ENCODE peak calls at places on chromosomes 6 and 20, in five cellular contexts. E is DMS79; M is effector memory CD4-positive, alpha-beta T cell; V is A549; X is sciatic nerve. F is an unnamed sample.
A peak's percentile ranks its signal among the peaks of the same experiment; 100 is the strongest.

GRCh38 chr6:109922851-109923250 is 55.3 kb upstream of the GPR6 start:
- DNase-seq in V (no peak), M (no peak), E (no peak), X (no peak), F (no peak)

GRCh38 chr6:158863646-158864045 is 44.5 kb upstream of the EZR start:
- DNase-seq in E (no peak), V (no peak), M (no peak), X (no peak), F (no peak)

GRCh38 chr6:52953911-52954839 is 40.9 kb downstream of the GSTA4 start:
- DNase-seq in M (no peak), X (no peak), V (no peak), E (no peak), F (no peak)

GRCh38 chr20:8443464-8444072 is 311.5 kb downstream of the PLCB1 start:
- DNase-seq in E (no peak), M (no peak), V (no peak), X (no peak), F (no peak)

GRCh38 chr6:93779086-93779858 is 359.9 kb upstream of the EPHA7 start:
- DNase-seq in V (no peak), E (no peak), M (no peak), X (no peak), F (no peak)

GRCh38 chr6:36839819-36840379 is 655 bp upstream of the CPNE5 start:
- DNase-seq in E (no peak), X (peak; percentile 66), M (no peak), V (peak; percentile 15), F (no peak)

GRCh38 chr6:169950558-169950957 is 199.1 kb downstream of the ERMARD start:
- DNase-seq in V (no peak), M (no peak), E (no peak), X (no peak), F (peak; percentile 26)

GRCh38 chr6:12009180-12009748 is 2.8 kb upstream of the HIVEP1 start:
- DNase-seq in M (no peak), E (no peak), V (no peak), X (no peak), F (no peak)

GRCh38 chr6:149860513-149860833 is 3.7 kb downstream of the LRP11 start:
- DNase-seq in M (no peak), X (no peak), E (no peak), V (no peak), F (no peak)

GRCh38 chr6:24126586-24127192 is 674 bp downstream of the NRSN1 start:
- DNase-seq in V (peak; percentile 7), M (no peak), X (no peak), E (peak; percentile 26), F (no peak)

GRCh38 chr20:20711413-20711812 is 1.0 kb downstream of the RALGAPA2 start:
- DNase-seq in E (no peak), M (peak; percentile 0), X (no peak), V (no peak), F (no peak)

GRCh38 chr6:107293421-107293820 is 165.9 kb downstream of the PDSS2 start:
- DNase-seq in V (no peak), X (no peak), M (no peak), E (no peak), F (no peak)

GRCh38 chr20:41218466-41218865 is 81.1 kb downstream of the PLCG1 start:
- DNase-seq in M (no peak), E (no peak), X (no peak), V (no peak), F (no peak)

GRCh38 chr6:42217165-42217522 is 517 bp downstream of the MRPS10 start:
- DNase-seq in V (no peak), X (no peak), M (no peak), E (no peak), F (no peak)

GRCh38 chr6:64505312-64505711 is 869.7 kb downstream of the PHF3 start:
- DNase-seq in V (no peak), E (no peak), X (no peak), M (no peak), F (no peak)

GRCh38 chr6:146915671-146916127 is 288.5 kb upstream of the STXBP5 start:
- DNase-seq in X (no peak), V (no peak), M (no peak), E (no peak), F (no peak)

GRCh38 chr6:148824960-148825359 is 78.1 kb downstream of the UST start:
- DNase-seq in X (no peak), E (no peak), V (no peak), M (no peak), F (no peak)

GRCh38 chr20:10369723-10370090 is 64.3 kb downstream of the MKKS start:
- DNase-seq in V (peak; percentile 82), E (peak; percentile 12), X (no peak), M (no peak), F (no peak)

GRCh38 chr6:6712258-6712978 is 123.9 kb downstream of the LY86 start:
- DNase-seq in E (no peak), V (peak; percentile 60), M (no peak), X (no peak), F (no peak)

GRCh38 chr6:101806241-101806640 is 412.7 kb downstream of the GRIK2 start:
- DNase-seq in M (no peak), E (no peak), X (no peak), V (no peak), F (no peak)

GRCh38 chr6:108707328-108707976 is 140.8 kb upstream of the ARMC2 start:
- DNase-seq in M (no peak), X (no peak), E (no peak), V (no peak), F (no peak)

GRCh38 chr20:58251979-58252591 is 23.6 kb upstream of the ANKRD60 start:
- DNase-seq in E (no peak), V (peak; percentile 97), X (no peak), M (no peak), F (no peak)

GRCh38 chr20:45346851-45347250 is 1.4 kb downstream of the SDC4 start:
- DNase-seq in M (no peak), E (no peak), X (no peak), V (no peak), F (no peak)

GRCh38 chr6:159461266-159461665 is 231.8 kb downstream of the SOD2 start:
- DNase-seq in E (no peak), X (no peak), V (no peak), M (no peak), F (no peak)

GRCh38 chr20:63873477-63873971 is 8.5 kb downstream of the TPD52L2 start:
- DNase-seq in V (no peak), E (no peak), X (no peak), M (no peak), F (no peak)

GRCh38 chr20:43681468-43681942 is 14.6 kb downstream of the MYBL2 start:
- DNase-seq in M (no peak), E (peak; percentile 14), X (no peak), V (no peak), F (no peak)

GRCh38 chr20:56574531-56575142 is 41.6 kb downstream of the FAM209B start:
- DNase-seq in X (no peak), M (no peak), E (no peak), V (no peak), F (no peak)

GRCh38 chr6:169251822-169252804 is 1.5 kb downstream of the THBS2 start:
- DNase-seq in E (no peak), M (no peak), V (no peak), X (peak; percentile 55), F (no peak)

GRCh38 chr20:12406978-12407377 is 489.3 kb downstream of the BTBD3 start:
- DNase-seq in E (no peak), M (no peak), X (no peak), V (no peak), F (no peak)

GRCh38 chr20:3240776-3241363 is 1.9 kb upstream of the SLC4A11 start:
- DNase-seq in E (no peak), X (no peak), M (no peak), V (no peak), F (no peak)

GRCh38 chr6:14399635-14400034 is 282.1 kb downstream of the CD83 start:
- DNase-seq in M (no peak), E (no peak), V (no peak), X (no peak), F (no peak)

GRCh38 chr6:65170273-65170672 is 536.8 kb downstream of the EYS start:
- DNase-seq in V (no peak), E (no peak), M (no peak), X (no peak), F (no peak)

GRCh38 chr20:24705486-24705885 is 236.1 kb downstream of the SYNDIG1 start:
- DNase-seq in E (no peak), V (no peak), X (peak; percentile 7), M (no peak), F (no peak)

GRCh38 chr6:132512638-132513632 is at the start of gene STX7:
- DNase-seq in V (peak; percentile 79), M (peak; percentile 81), E (peak; percentile 60), X (peak; percentile 93), F (peak; percentile 82)

GRCh38 chr6:56766806-56767178 is 124.1 kb upstream of the DST start:
- DNase-seq in X (no peak), E (no peak), M (no peak), V (no peak), F (no peak)

GRCh38 chr20:51758978-51759544 is 9.1 kb downstream of the ATP9A start:
- DNase-seq in X (no peak), E (no peak), M (no peak), V (no peak), F (no peak)

F was measured in T-cell.